ENCODE peak calls at places on chromosome 11, in four cellular contexts. K, T, C and Y are unnamed samples.

GRCh38 chr11:114171257-114172054 is 111.9 kb downstream of the ZBTB16 start:
- DNase-seq in K (no peak), T (no peak), C (peak; percentile 54), Y (no peak)

GRCh38 chr11:128828350-128828749 is 38.7 kb downstream of the KCNJ1 start:
- DNase-seq in K (peak; percentile 27), T (no peak), C (no peak), Y (no peak)

GRCh38 chr11:44345781-44346180 is 35.8 kb upstream of the ALX4 start:
- DNase-seq in K (no peak), T (no peak), C (no peak), Y (no peak)

GRCh38 chr11:8721740-8722139 is 39.1 kb downstream of the RPL27A start:
- DNase-seq in K (no peak), T (no peak), C (peak; percentile 50), Y (no peak)

GRCh38 chr11:69640995-69641581 is at the start of gene CCND1:
- DNase-seq in K (peak; percentile 94), T (peak; percentile 43), C (peak; percentile 91), Y (peak; percentile 99)

GRCh38 chr11:129315781-129316579 is 59.7 kb upstream of the BARX2 start:
- DNase-seq in K (no peak), T (no peak), C (no peak), Y (no peak)

GRCh38 chr11:71342116-71342515 is 89.7 kb upstream of the SHANK2 start:
- DNase-seq in K (peak; percentile 77), T (no peak), C (peak; percentile 40), Y (no peak)

GRCh38 chr11:77170107-77170506 is 42.1 kb downstream of the MYO7A start:
- DNase-seq in K (no peak), T (no peak), C (no peak), Y (no peak)

GRCh38 chr11:108498046-108498815 is at the start of gene POGLUT3:
- DNase-seq in K (peak; percentile 49), T (peak; percentile 54), C (peak; percentile 71), Y (peak; percentile 50)

GRCh38 chr11:32366671-32367070 is 68.7 kb downstream of the WT1 start:
- DNase-seq in K (no peak), T (no peak), C (peak; percentile 81), Y (no peak)

GRCh38 chr11:35711924-35712323 is 49.3 kb downstream of the TRIM44 start:
- DNase-seq in K (no peak), T (no peak), C (no peak), Y (no peak)

GRCh38 chr11:134945993-134946392 is 534.0 kb upstream of the B3GAT1 start:
- DNase-seq in K (no peak), T (no peak), C (no peak), Y (no peak)

GRCh38 chr11:6012055-6012668 is 5.4 kb upstream of the OR56A4 start:
- DNase-seq in K (no peak), T (no peak), C (no peak), Y (no peak)

GRCh38 chr11:12100886-12101285 is 9.5 kb upstream of the MICAL2 start:
- DNase-seq in K (no peak), T (no peak), C (peak; percentile 55), Y (no peak)

GRCh38 chr11:73034330-73034729 is 107.8 kb downstream of the FCHSD2 start:
- DNase-seq in K (no peak), T (peak; percentile 49), C (no peak), Y (no peak)

GRCh38 chr11:73034777-73035176 is 107.3 kb downstream of the FCHSD2 start:
- DNase-seq in K (no peak), T (no peak), C (no peak), Y (no peak)

GRCh38 chr11:73040046-73040445 is 102.1 kb downstream of the FCHSD2 start:
- DNase-seq in K (no peak), T (no peak), C (no peak), Y (no peak)
- H3K36me3 ChIP-seq in K (no peaks in the 10 kb centered on the region), T (no peaks in the 10 kb centered on the region), C (no peaks in the 10 kb centered on the region), Y (no peaks in the 10 kb centered on the region)

GRCh38 chr11:68347841-68348240 is 35.5 kb downstream of the LRP5 start:
- DNase-seq in K (no peak), T (no peak), C (no peak), Y (no peak)
- H3K36me3 ChIP-seq in K (peaks cover 5% of the 10 kb centered on the region), T (no peaks in the 10 kb centered on the region), C (no peaks in the 10 kb centered on the region), Y (peaks cover 4% of the 10 kb centered on the region)

DNA sequence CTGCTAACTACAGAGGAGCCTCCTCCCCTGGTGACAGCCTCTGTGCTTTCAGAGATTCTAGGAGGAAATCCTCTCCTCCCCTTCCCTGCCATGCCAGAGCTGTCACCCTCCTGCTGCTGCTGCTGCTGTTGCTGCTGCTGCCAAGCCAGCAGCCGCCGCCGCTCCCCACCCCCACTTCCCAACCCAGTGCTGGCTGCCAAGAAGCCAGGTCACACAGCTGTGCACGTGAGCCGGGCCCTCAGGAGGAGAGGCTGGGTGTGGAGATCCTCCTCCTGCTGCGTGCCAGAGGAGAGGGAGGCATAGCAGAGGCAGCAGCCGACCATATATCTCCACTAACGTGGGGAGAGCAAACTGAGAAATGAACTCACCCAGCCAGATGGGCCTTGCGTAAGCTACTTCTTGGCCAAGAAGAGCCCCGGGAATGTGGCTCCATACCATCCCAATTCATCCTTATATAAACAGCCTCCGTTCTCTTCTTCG is 12.4 kb downstream of the CRY2 start:
- DNase-seq in K (peak; percentile 99), T (no peak), C (peak; percentile 99), Y (no peak)
- H3K36me3 ChIP-seq in K (peaks cover 33% of the 10 kb centered on the region), T (peaks cover 45% of the 10 kb centered on the region), C (peaks cover 33% of the 10 kb centered on the region), Y (peaks cover 89% of the 10 kb centered on the region)

GRCh38 chr11:766941-767210 is 10.4 kb downstream of the GATD1 start:
- DNase-seq in K (no peak), T (no peak), C (no peak), Y (no peak)

GRCh38 chr11:765802-766091 is 11.5 kb downstream of the GATD1 start:
- DNase-seq in K (no peak), T (no peak), C (no peak), Y (no peak)

GRCh38 chr11:765025-765801 is 12.1 kb downstream of the GATD1 start:
- DNase-seq in K (peak; percentile 36), T (peak; percentile 73), C (peak; percentile 55), Y (peak; percentile 60)

GRCh38 chr11:766106-766940 is 11.0 kb downstream of the GATD1 start:
- DNase-seq in K (no peak), T (no peak), C (no peak), Y (no peak)

GRCh38 chr11:767238-767637 is 10.0 kb downstream of the GATD1 start:
- DNase-seq in K (no peak), T (no peak), C (no peak), Y (no peak)
- H3K36me3 ChIP-seq in K (peaks cover 68% of the 10 kb centered on the region), T (no peaks in the 10 kb centered on the region), C (peaks cover 20% of the 10 kb centered on the region), Y (peaks cover 38% of the 10 kb centered on the region)

DNA sequence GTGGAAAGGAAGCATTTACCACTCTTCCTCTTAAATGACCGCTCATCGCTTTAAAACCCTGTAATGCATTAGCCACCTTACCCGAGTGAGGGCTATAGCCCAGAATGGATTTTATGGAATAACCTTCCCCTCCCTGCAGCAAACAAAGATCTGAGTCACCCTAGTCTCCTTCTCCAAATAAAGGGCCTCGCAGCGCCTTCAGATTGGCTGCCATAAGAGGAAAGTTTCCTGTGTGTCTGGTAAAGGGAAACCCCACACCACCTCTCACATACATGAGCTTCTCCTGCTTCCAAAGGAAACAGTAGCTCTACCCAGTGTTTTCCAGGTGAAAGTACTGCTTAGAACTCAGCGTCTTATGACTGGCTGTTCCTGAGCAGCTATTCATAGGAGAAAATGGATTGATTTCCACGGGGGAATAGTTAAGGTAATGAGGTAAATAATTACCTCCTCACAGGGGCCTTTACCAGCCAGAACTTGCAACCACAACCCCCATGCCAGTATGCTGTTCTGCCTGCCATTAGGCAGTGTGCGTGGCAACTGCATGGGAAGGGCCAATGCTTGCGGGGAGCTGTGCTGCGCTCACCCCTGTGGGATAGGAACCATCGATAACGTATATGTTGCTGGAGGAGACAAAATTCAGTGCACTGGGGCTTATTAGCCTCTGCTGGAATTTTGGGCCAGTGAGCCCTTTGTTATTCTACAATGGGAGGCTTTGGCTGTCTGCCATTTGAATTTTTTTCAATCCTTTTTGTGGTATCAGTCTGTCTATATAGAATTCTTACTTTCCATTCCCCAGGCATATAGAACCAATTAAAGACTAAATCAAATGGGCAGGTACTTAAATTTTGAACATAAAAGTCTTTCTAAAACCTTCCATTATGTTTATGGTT is 47.5 kb downstream of the PPP2R1B start:
- DNase-seq in K (peak; percentile 91), T (no peak), C (peak; percentile 52), Y (peak; percentile 61)
- H3K36me3 ChIP-seq in K (peaks cover 49% of the 10 kb centered on the region), T (no peaks in the 10 kb centered on the region), C (peaks cover 22% of the 10 kb centered on the region), Y (peaks cover 29% of the 10 kb centered on the region)

GRCh38 chr11:64624869-64625481 is 34.0 kb downstream of the SLC22A12 start:
- DNase-seq in K (no peak), T (no peak), C (no peak), Y (no peak)
- H3K36me3 ChIP-seq in K (no peaks in the 10 kb centered on the region), T (no peaks in the 10 kb centered on the region), C (no peaks in the 10 kb centered on the region), Y (no peaks in the 10 kb centered on the region)